ENCODE peak calls at places on chromosomes 2 and 18, in four cellular contexts. R is K562, O is GM12878, E is SK-N-SH. P is an unnamed sample.

GRCh38 chr2:36352024-36352398 is 3.6 kb upstream of the CRIM1 start:
- DNase-seq in R (peak), O (peak), E (peak), P (no peak)

GRCh38 chr2:35783723-35784122 is 571.9 kb upstream of the CRIM1 start:
- DNase-seq in R (no peak), O (no peak), E (no peak), P (peak)

GRCh38 chr2:204321027-204321800 is 224.1 kb upstream of the PARD3B start:
- DNase-seq in R (no peak), O (no peak), E (no peak), P (no peak)

GRCh38 chr2:160228141-160228963 is 28.3 kb upstream of the ITGB6 start:
- DNase-seq in R (no peak), O (no peak), E (no peak), P (no peak)

GRCh38 chr2:205965707-205966106 is 120.3 kb downstream of the INO80D start:
- DNase-seq in R (no peak), O (no peak), E (no peak), P (no peak)

GRCh38 chr2:170258382-170258781 is 80.4 kb downstream of the MYO3B start:
- DNase-seq in R (no peak), O (no peak), E (no peak), P (no peak)

GRCh38 chr18:2855560-2856350 is 8.9 kb downstream of the EMILIN2 start:
- DNase-seq in R (peak), O (no peak), E (no peak), P (no peak)

GRCh38 chr2:12131975-12132374 is 385.5 kb downstream of the LPIN1 start:
- DNase-seq in R (no peak), O (no peak), E (no peak), P (no peak)

GRCh38 chr2:119746836-119747235 is 12.9 kb upstream of the PTPN4 start:
- DNase-seq in R (no peak), O (no peak), E (no peak), P (peak)

DNA sequence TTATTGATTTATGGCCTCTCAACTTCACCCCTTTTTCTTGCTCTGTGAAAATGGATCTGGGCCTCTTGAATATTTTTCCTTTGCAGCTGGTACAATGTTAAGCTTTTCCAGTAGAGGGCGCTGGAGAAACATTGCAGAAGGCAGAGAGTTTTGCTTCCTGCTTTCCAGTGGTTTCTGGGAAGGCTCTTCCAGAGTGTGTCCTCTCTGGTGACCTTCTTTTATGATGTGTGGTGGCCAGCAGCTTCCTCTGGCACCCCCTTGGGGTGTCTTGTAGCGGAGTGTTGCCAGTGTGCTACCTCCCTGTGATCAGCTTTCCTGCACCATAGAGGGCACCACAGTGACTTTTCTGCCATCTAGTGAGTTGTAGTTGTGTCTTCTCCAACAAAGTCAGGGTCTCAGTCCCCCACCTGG is 25.4 kb upstream of the MGAT5 start:
- DNase-seq in R (peak), O (no peak), E (no peak), P (no peak)
- TF ChIP-seq NRF1 in R (no peak), O (no peak), E (no peak), P (no peak)

DNA sequence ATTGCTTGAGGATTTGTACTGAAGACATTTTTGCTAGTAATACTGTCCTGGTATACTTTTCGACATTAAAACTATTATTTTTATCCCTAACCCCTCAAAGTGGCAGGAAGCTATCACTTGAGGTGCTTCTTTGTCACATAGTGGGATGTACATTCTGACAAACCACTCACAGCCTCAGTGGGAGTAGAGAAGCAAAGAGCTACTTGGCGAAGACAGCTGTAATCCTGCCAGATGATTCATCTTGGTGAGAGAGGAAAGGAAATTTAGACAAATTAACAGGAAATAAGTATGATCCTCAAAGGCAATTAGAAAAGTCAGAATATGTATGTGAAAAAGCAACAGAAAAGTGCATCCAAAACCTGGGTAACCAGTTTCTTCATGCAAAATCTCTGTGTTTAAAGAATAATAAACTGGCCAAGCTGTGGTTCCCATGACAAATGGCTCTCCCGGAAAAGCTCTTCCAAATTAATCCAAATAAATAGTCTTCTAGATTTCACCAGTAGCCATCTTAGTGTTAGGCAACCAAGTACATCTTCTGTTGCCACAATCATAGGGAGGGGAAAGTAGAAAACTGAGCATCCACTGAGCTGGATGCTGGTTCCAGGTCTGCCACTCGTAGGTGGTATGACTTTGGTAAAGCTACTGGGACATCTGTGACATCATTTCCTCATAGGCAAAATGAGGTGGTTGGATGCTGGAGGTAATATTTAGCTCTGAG is 308.0 kb upstream of the LYPD1 start:
- DNase-seq in R (no peak), O (no peak), E (no peak), P (no peak)
- TF ChIP-seq NRF1 in R (no peak), O (no peak), E (no peak), P (no peak)

GRCh38 chr2:219104107-219105050 is 43.7 kb upstream of the IHH start:
- DNase-seq in R (peak), O (no peak), E (peak), P (peak)
- TF ChIP-seq NRF1 in R (no peak), O (no peak), E (no peak), P (no peak)

GRCh38 chr2:102051659-102052366 is 60.1 kb downstream of the IL1R2 start:
- DNase-seq in R (no peak), O (no peak), E (no peak), P (no peak)
- TF ChIP-seq NRF1 in R (no peak), O (no peak), E (no peak), P (no peak)

GRCh38 chr2:218070587-218070986 is 1.5 kb downstream of the RUFY4 start:
- DNase-seq in R (no peak), O (no peak), E (no peak), P (no peak)
- TF ChIP-seq NRF1 in R (no peak), O (no peak), E (no peak), P (no peak)

DNA sequence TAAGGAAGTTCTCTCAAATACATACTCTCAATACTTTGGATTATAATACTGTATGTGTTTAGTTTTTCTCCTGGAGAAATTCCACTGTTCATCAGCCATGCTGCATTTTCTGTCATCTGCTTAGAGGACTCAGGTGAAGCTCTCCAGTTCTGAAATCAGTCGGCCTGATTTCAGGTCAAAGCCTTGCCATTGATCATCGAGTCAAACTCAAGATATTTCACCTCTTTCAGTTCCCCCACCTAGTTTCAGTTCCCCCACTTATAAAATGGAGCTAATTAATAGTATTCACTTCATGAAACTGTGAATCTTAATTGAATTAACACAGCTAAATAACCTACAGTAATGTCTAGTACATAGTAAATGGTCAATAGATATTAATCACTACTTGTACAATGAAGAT is 75.3 kb upstream of the L3MBTL4 start:
- DNase-seq in R (no peak), O (no peak), E (no peak), P (no peak)
- TF ChIP-seq NRF1 in R (no peak), O (no peak), E (no peak), P (no peak)

DNA sequence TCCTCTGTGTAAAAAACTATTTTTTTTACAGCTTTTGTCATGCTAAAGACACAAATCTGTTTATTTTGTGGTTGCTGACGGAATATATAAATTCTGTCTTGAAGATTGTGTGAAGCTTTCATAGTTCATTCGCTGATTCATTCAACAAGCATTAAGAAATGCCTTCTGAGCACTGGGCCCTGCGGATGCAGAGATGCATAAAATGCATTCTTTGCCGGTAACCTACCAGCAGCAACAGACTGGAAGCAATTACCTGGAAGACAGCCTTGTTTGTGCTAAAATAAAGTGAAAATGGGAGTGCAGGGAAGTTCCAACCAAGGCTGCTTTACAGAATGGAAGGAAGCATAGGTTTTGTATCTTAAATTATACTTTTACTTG is 119.7 kb downstream of the PMAIP1 start:
- DNase-seq in R (no peak), O (no peak), E (no peak), P (no peak)
- TF ChIP-seq NRF1 in R (no peak), O (no peak), E (no peak), P (no peak)

GRCh38 chr2:8615252-8616083 is 66.4 kb upstream of the ID2 start:
- DNase-seq in R (peak), O (no peak), E (no peak), P (no peak)
- TF ChIP-seq NRF1 in R (no peak), O (no peak), E (no peak), P (no peak)

P was measured in H1.